ENCODE peak calls at places on chromosome 9, in six cellular contexts. J is WTC11, C is GM12865, Z is prostate gland, P is fibroblast of pulmonary artery, B is mesothelial cell of epicardium. D is an unnamed sample.

GRCh38 chr9:127049044-127049443 is 73.4 kb downstream of the ANGPTL2 start:
- DNase-seq in J (no peak), C (peak), Z (peak), P (peak), B (no peak), D (no peak)

GRCh38 chr9:129027685-129028191 is 393 bp downstream of the SH3GLB2 start:
- DNase-seq in J (no peak), C (peak), Z (no peak), P (no peak), B (no peak), D (no peak)

GRCh38 chr9:38198140-38198539 is 129.1 kb upstream of the SHB start:
- DNase-seq in J (no peak), C (no peak), Z (no peak), P (no peak), B (no peak), D (no peak)

GRCh38 chr9:106864533-106865143 is 1.7 kb downstream of the ZNF462 start:
- DNase-seq in J (no peak), C (no peak), Z (no peak), P (peak), B (no peak), D (no peak)

GRCh38 chr9:114198249-114199040 is 43.1 kb downstream of the COL27A1 start:
- DNase-seq in J (no peak), C (no peak), Z (no peak), P (no peak), B (no peak), D (no peak)

GRCh38 chr9:91489391-91489899 is 65.8 kb upstream of the NFIL3 start:
- DNase-seq in J (no peak), C (no peak), Z (no peak), P (no peak), B (no peak), D (no peak)

GRCh38 chr9:110077926-110078325 is 130.0 kb downstream of the C9orf152 start:
- DNase-seq in J (no peak), C (no peak), Z (no peak), P (no peak), B (no peak), D (no peak)

GRCh38 chr9:129138476-129139232 is 27.4 kb downstream of the PTPA start:
- DNase-seq in J (no peak), C (no peak), Z (peak), P (peak), B (no peak), D (no peak)

GRCh38 chr9:137406876-137407589 is 15.9 kb downstream of the EXD3 start:
- DNase-seq in J (peak), C (peak), Z (peak), P (peak), B (peak), D (peak)

GRCh38 chr9:124257865-124258764 is at the start of gene NEK6:
- DNase-seq in J (no peak), C (peak), Z (no peak), P (no peak), B (no peak), D (peak)

GRCh38 chr9:124557895-124558294 is 50.7 kb upstream of the NR5A1 start:
- DNase-seq in J (no peak), C (no peak), Z (no peak), P (no peak), B (no peak), D (no peak)

GRCh38 chr9:37035472-37036236 is 1.6 kb upstream of the PAX5 start:
- DNase-seq in J (peak), C (peak), Z (no peak), P (peak), B (no peak), D (peak)

GRCh38 chr9:37033753-37034319 is at the start of gene PAX5:
- DNase-seq in J (no peak), C (no peak), Z (no peak), P (no peak), B (no peak), D (no peak)

GRCh38 chr9:37034938-37035471 is 937 bp upstream of the PAX5 start:
- DNase-seq in J (peak), C (peak), Z (no peak), P (no peak), B (no peak), D (no peak)

GRCh38 chr9:37033141-37033540 is 927 bp downstream of the PAX5 start:
- DNase-seq in J (no peak), C (no peak), Z (no peak), P (no peak), B (no peak), D (no peak)

DNA sequence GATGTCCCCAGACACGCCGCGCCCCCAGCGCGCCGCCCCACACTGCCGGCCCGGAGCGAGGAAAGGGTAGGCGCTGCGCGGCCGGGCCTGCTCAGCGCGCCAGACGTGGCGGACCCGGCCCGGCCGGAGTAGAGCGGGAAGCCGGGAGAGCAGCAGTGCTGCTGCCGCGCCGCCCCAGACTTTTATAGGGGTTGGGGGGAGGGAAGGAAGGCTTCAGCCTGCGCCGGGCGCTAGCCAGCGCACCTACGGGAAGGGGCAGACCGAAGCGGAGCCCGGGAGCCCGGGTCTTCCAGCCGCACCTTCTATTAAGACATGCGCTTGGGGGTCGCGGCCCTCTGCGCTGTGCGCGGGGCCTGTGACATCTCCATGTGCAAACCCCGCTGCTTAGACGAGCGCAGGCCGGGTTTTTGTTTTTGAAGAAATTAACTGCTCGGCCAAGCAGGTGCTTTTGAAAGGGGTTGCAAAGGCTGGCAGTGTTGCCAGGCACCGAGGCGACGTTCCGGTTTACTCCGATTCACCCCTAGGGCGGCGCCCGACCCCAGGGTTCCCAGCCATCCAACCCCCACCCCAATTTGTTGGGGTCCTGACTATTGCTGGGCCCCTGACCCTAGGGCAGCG is 361 bp upstream of the PAX5 start:
- DNase-seq in J (peak), C (peak), Z (peak), P (no peak), B (no peak), D (peak)
- TF ChIP-seq CTCF in J (peak), C (peak), Z (no peak), P (no peak), B (no peak), D (no peak)

GRCh38 chr9:7258688-7259396 is 501.1 kb downstream of the KDM4C start:
- DNase-seq in J (no peak), C (no peak), Z (no peak), P (no peak), B (no peak), D (no peak)

GRCh38 chr9:7259544-7260241 is 501.9 kb downstream of the KDM4C start:
- DNase-seq in J (no peak), C (no peak), Z (no peak), P (peak), B (no peak), D (no peak)
- TF ChIP-seq CTCF in J (no peak), C (no peak), Z (no peak), P (peak), B (no peak), D (no peak)

DNA sequence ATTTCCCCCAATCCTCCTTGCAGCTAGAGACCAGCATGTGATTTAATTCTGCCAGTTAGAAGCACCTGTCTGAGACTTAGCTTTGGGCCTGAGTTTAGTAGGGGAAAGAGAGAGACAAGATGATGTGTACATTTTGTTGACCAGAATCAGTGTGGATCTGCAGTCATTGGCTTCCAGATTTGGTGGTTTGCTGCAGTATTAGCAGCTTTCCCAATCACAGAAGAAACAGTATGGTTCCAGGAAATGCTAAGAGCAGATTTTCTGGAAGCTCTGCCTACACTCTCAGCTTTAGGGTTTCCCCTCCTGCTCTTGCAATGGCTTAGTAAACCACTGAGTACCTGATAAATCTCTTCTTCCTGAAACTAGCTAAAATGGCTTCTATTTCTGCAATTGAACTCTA is 48.8 kb upstream of the FREM1 start:
- DNase-seq in J (no peak), C (no peak), Z (no peak), P (no peak), B (no peak), D (no peak)
- TF ChIP-seq CTCF in J (no peak), C (no peak), Z (no peak), P (no peak), B (no peak), D (no peak)

DNA sequence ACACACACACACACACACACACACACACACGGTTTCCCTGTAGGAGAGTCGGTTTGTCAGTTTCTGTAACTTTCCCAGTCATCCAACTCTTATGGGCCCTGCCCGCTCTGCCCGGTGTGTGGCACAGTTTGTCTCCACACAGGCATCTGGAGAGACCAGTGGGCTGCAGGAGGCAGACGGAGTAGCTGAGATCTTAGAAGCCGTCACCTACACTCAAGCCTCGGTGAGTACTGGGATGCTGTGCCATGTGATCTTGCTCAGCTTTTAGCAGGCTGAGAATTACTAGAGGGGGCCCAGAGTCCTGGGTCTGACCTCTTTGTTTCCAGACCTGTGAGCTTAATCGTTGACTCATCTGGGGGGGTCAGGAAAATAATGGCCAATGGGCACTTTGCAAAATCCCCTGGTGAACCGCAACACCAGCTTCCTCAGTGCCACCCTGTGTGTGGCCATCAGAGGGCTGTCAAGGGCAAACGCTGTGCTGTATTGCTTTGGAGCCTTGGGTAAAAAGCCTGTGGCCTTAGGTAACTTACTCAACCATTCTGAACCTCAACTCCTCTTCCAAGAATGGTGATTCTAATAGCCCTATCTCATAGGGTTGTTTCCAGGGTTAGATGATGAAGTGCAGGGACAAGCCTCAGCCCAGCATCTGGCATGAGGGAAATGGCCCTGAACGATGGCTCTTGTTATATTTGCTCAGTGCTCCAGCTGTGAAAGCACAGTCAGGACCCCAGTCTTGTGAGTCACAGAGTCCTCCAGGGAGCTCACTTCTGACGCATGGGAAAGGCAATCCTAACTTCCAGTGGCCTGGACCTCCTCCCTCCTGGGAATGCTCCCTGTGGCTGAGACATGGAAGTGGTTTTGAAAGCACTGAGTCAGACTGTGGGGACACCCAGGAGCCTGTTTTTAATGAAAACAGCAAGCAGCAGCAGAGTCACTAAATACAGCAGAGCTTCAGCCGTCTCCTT is 45.6 kb downstream of the COL15A1 start:
- DNase-seq in J (no peak), C (peak), Z (no peak), P (peak), B (no peak), D (no peak)
- TF ChIP-seq CTCF in J (no peak), C (peak), Z (no peak), P (peak), B (no peak), D (no peak)

DNA sequence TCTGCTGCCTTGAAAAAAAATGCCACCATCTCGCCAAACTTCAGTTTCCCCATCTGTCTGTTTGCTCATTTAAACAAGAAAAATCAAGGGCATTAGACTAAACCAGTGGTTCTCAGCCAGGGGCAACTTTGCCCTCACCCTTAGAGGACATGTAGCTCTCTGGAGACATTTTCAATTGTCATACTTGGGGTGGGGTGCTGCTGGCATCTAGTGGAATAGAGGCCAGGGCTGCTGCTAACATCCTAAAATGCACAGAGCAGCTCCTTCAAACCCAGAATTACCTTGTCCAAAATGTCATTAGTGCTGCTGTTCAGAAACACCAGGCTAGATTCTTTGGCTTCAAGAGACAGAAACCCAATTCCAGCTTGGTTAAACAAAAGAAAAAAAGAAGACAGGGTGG is 71.1 kb upstream of the FOXE1 start:
- DNase-seq in J (no peak), C (no peak), Z (no peak), P (no peak), B (no peak), D (no peak)
- TF ChIP-seq CTCF in J (no peak), C (no peak), Z (no peak), P (no peak), B (no peak), D (no peak)

GRCh38 chr9:131487001-131487400 is 15.7 kb upstream of the POMT1 start:
- DNase-seq in J (no peak), C (no peak), Z (no peak), P (no peak), B (no peak), D (no peak)

GRCh38 chr9:131485206-131485605 is 17.5 kb upstream of the POMT1 start:
- DNase-seq in J (no peak), C (no peak), Z (no peak), P (no peak), B (no peak), D (no peak)

GRCh38 chr9:131484560-131485185 is 18.0 kb upstream of the POMT1 start:
- DNase-seq in J (no peak), C (no peak), Z (no peak), P (no peak), B (no peak), D (no peak)

GRCh38 chr9:131487621-131488031 is 15.1 kb upstream of the POMT1 start:
- DNase-seq in J (no peak), C (no peak), Z (no peak), P (no peak), B (no peak), D (no peak)

DNA sequence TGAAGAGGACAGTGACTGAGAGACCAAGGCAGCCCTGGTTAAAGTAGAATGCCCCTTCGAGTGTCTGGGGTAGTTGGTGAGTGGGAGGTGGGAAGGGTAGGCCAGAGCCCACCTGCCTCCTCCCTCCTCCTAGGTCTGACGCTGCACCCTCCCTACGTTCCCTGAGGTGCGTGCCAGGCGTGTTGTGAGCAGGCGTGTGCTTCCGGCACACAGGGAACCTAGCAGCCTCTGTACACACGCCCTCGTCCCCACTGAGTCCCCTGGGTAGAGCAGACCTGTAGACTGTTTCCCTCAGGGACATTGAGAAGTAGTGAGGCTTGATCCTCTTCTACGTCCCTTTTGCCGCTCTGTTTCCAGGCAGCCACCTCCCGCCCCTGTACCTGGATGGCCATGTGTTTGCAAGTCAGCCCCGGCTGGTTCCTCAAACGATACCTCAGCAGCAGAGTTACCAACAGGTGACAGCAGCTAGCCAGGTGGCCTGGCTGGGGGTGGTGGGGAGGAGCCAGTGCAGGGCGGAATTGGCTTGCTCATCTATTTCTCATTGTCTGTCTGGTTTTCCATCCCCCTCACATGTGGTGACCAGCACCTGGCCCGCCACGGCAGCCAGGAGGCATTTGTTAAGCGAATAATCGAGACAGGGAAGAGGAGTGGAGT is 16.9 kb upstream of the POMT1 start:
- DNase-seq in J (no peak), C (no peak), Z (no peak), P (no peak), B (no peak), D (no peak)
- TF ChIP-seq CTCF in J (no peak), C (no peak), Z (no peak), P (no peak), B (no peak), D (no peak)

GRCh38 chr9:21402387-21403247 is 6.3 kb upstream of the IFNA8 start:
- DNase-seq in J (peak), C (no peak), Z (no peak), P (no peak), B (no peak), D (no peak)

GRCh38 chr9:21395778-21396717 is 10.8 kb upstream of the IFNA2 start:
- DNase-seq in J (peak), C (peak), Z (peak), P (peak), B (peak), D (peak)

GRCh38 chr9:21404146-21404545 is 4.8 kb upstream of the IFNA8 start:
- DNase-seq in J (no peak), C (no peak), Z (no peak), P (no peak), B (no peak), D (no peak)

DNA sequence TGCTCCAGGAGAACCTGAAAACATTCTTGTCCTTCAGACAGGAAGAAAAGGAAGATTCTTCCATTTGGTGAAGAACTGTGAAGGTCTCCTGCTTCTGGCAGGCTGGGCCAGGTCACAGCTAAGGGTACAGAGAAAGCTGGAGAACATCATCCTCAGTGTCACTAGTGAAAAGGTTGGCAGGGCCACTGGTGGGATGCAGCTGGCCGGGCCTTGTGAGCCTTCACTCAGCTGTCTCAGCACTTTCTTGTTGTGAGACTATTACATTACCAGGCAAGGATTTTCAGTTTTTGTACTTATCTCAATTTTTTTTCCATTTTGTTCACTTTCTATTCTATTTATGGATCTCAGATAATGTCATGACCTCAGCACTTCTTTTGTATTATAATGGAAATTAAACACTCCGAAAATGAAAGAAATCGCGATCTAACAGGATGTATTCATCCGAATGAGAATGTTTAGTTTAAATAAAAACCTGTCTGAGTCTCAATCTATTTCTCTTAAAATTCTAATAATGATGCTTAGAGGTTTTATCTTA is 9.9 kb upstream of the IFNA8 start:
- DNase-seq in J (no peak), C (no peak), Z (no peak), P (no peak), B (no peak), D (no peak)
- TF ChIP-seq CTCF in J (no peak), C (no peak), Z (no peak), P (no peak), B (no peak), D (no peak)

GRCh38 chr9:78130004-78130403 is 98.4 kb upstream of the GNAQ start:
- DNase-seq in J (peak), C (no peak), Z (no peak), P (peak), B (no peak), D (no peak)
- TF ChIP-seq CTCF in J (peak), C (peak), Z (no peak), P (peak), B (no peak), D (no peak)

GRCh38 chr9:94798201-94798600 is 71.7 kb downstream of the AOPEP start:
- DNase-seq in J (no peak), C (no peak), Z (no peak), P (no peak), B (no peak), D (no peak)

GRCh38 chr9:94794768-94795167 is 68.3 kb downstream of the AOPEP start:
- DNase-seq in J (no peak), C (no peak), Z (no peak), P (no peak), B (no peak), D (no peak)

GRCh38 chr9:94798668-94799067 is 72.2 kb downstream of the AOPEP start:
- DNase-seq in J (no peak), C (no peak), Z (no peak), P (no peak), B (no peak), D (no peak)

GRCh38 chr9:94799578-94800264 is 73.2 kb downstream of the AOPEP start:
- DNase-seq in J (no peak), C (no peak), Z (no peak), P (peak), B (no peak), D (no peak)

GRCh38 chr9:94796687-94797086 is 70.2 kb downstream of the AOPEP start:
- DNase-seq in J (no peak), C (no peak), Z (no peak), P (no peak), B (no peak), D (no peak)
- TF ChIP-seq CTCF in J (no peak), C (no peak), Z (no peak), P (no peak), B (no peak), D (no peak)